ENCODE peak calls at places on chromosomes 2 and 18, in six cellular contexts. E is K562, W is A549, H is upper lobe of left lung, R is HepG2, V is GM12878. N is an unnamed sample.

GRCh38 chr2:147320148-147320547 is 524.7 kb upstream of the ACVR2A start:
- ATAC-seq in R (no peak), V (no peak), W (no peak), H (no peak), E (no peak), N (no peak)

GRCh38 chr18:5276947-5277346 is 18.6 kb downstream of the ZBTB14 start:
- ATAC-seq in E (no peak), R (no peak), V (no peak), H (no peak), W (no peak), N (no peak)

GRCh38 chr2:157508676-157509075 is 64.8 kb upstream of the CYTIP start:
- ATAC-seq in V (peak; percentile 34), H (peak; percentile 59), E (no peak), W (no peak), R (no peak), N (no peak)

GRCh38 chr2:195694553-195694952 is 37.5 kb downstream of the SLC39A10 start:
- ATAC-seq in W (no peak), R (no peak), E (peak; percentile 44), V (no peak), H (no peak), N (no peak)

GRCh38 chr2:163601377-163601776 is 134.4 kb downstream of the FIGN start:
- ATAC-seq in V (peak; percentile 77), E (no peak), W (no peak), H (no peak), R (no peak), N (no peak)

GRCh38 chr18:9743200-9744016 is 35.3 kb downstream of the RAB31 start:
- ATAC-seq in V (no peak), H (peak; percentile 47), W (peak; percentile 97), E (peak; percentile 93), R (peak; percentile 61), N (no peak)

GRCh38 chr2:226607379-226607778 is 192.2 kb downstream of the IRS1 start:
- ATAC-seq in R (no peak), E (no peak), H (peak; percentile 60), V (no peak), W (no peak), N (peak; percentile 13)

GRCh38 chr18:79717059-79717458 is 37.5 kb downstream of the CTDP1 start:
- ATAC-seq in V (no peak), W (no peak), H (peak; percentile 8), R (no peak), E (no peak), N (no peak)

GRCh38 chr2:154097823-154098398 is 226.2 kb downstream of the GALNT13 start:
- ATAC-seq in H (no peak), E (no peak), W (peak; percentile 43), R (no peak), V (no peak), N (no peak)

GRCh38 chr2:12303181-12304030 is 413.3 kb upstream of the TRIB2 start:
- ATAC-seq in W (peak; percentile 60), E (peak; percentile 53), V (peak; percentile 64), H (peak; percentile 28), R (no peak), N (no peak)

GRCh38 chr2:16126141-16126968 is 186.0 kb downstream of the MYCN start:
- ATAC-seq in E (no peak), V (no peak), R (no peak), H (no peak), W (no peak), N (no peak)

GRCh38 chr2:86482034-86482433 is 40.9 kb downstream of the KDM3A start:
- ATAC-seq in W (no peak), E (no peak), H (no peak), V (no peak), R (no peak), N (no peak)

GRCh38 chr2:30456106-30456505 is 9.1 kb downstream of the LCLAT1 start:
- ATAC-seq in V (peak; percentile 75), R (peak; percentile 48), E (peak; percentile 73), W (no peak), H (no peak), N (no peak)

GRCh38 chr2:133497261-133497893 is 70.9 kb downstream of the NCKAP5 start:
- ATAC-seq in H (no peak), W (no peak), R (no peak), V (no peak), E (no peak), N (no peak)

GRCh38 chr2:24883946-24884345 is 36.1 kb downstream of the ADCY3 start:
- ATAC-seq in W (no peak), R (no peak), E (no peak), H (no peak), V (no peak), N (peak; percentile 72)

GRCh38 chr2:236558999-236559978 is 10.3 kb upstream of the ACKR3 start:
- ATAC-seq in E (no peak), R (no peak), V (peak; percentile 86), H (no peak), W (no peak), N (no peak)

GRCh38 chr2:221999702-222000101 is 299.1 kb downstream of the PAX3 start:
- ATAC-seq in E (no peak), H (no peak), W (no peak), R (no peak), V (no peak), N (no peak)

GRCh38 chr2:119240311-119241204 is 16.9 kb downstream of the STEAP3 start:
- ATAC-seq in E (peak; percentile 67), V (no peak), H (peak; percentile 43), R (peak; percentile 13), W (peak; percentile 86), N (peak; percentile 54)

GRCh38 chr18:63457987-63458386 is 18.8 kb upstream of the SERPINB5 start:
- ATAC-seq in W (no peak), R (no peak), H (no peak), V (no peak), E (no peak), N (no peak)

GRCh38 chr2:172380436-172381274 is 46.7 kb upstream of the ITGA6 start:
- ATAC-seq in V (no peak), R (peak; percentile 67), W (no peak), E (no peak), H (peak; percentile 60), N (no peak)

GRCh38 chr2:166764702-166765101 is 123.6 kb upstream of the XIRP2 start:
- ATAC-seq in R (peak; percentile 31), H (no peak), V (no peak), W (no peak), E (no peak), N (no peak)

GRCh38 chr2:166765141-166765540 is 123.1 kb upstream of the XIRP2 start:
- ATAC-seq in E (no peak), R (peak; percentile 38), H (no peak), W (no peak), V (peak; percentile 12), N (no peak)

GRCh38 chr2:166766220-166766619 is 122.1 kb upstream of the XIRP2 start:
- ATAC-seq in W (no peak), V (no peak), R (peak; percentile 29), E (no peak), H (no peak), N (no peak)

GRCh38 chr2:166764216-166764615 is 124.1 kb upstream of the XIRP2 start:
- ATAC-seq in W (no peak), R (peak; percentile 70), V (peak; percentile 21), E (no peak), H (no peak), N (no peak)

DNA sequence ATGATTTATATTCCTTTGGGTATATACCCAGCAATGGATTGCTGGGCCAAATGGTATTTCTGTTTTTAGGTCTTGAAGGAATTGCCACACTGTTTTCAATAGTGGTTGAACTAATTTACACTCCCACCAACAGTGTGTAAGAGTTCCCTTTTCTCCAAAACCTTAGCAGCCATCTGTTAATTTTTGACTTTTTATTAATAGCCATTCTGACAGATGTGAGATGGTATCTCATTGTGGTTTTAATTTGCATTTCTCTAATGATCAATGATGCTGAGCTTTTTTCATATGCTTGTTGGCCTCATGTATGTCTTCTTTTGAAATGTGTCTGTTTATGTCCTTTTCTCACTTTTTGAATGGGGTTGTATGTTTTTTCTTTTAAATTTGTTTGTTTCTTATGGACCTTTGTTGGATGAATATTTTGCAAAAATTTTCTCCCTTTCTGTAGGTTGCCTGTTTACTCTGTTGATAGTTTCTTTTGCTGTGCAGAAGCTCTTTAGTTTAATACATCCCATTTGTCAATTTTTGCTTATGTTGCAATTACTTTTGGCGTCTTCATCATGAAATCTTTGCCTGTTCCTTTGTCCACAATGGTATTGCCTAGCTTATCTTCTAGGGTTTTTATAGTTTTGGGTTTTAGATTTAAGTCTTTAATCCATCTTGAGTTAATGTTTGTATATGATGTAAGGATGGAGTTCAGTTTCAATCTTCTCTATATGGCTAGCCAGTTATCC is 119.7 kb upstream of the XIRP2 start:
- ATAC-seq in H (no peak), E (no peak), W (no peak), R (no peak), V (peak; percentile 77), N (no peak)
- TF ChIP-seq CTCF in H (no peak), E (no peak), W (no peak), R (no peak), V (no peak), N (no peak)

DNA sequence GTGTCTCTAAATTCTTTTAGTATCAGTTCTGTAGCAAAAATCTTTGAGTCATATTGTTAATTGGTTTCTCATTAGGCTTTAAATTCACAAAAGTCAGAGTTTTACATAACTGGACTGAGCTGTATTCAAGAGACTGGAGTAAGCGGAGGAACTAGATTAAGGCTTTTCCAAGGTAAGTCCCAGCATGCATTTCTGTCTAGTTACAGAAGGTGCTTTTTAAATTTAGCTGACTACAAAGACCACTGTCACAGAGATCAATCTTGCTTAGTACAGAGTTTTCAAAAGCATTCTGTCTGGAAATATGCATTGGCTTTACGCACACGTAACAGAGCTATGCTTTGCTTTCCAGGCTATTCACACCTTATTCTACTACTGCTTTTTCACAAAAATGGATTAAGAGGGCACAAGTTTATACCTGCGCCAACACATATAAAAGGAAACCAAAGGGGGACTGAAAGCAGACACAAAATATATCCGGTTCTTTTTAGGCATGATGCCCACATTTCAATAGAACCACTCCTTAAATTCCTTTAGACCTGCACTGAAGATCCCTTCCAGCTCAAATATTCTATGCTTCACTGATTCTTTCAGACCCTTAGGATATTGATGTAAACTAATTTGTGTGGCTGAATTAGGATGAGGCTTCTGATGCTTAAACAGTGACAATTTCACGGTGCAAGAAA is 560.7 kb upstream of the CRIM1 start:
- ATAC-seq in H (no peak), W (no peak), R (no peak), E (no peak), V (no peak), N (no peak)
- TF ChIP-seq EP300 in H (no peak), W (no peak), R (no peak), E (no peak), V (no peak), N (no peak)

GRCh38 chr18:7568426-7568825 is 1.3 kb downstream of the PTPRM start:
- ATAC-seq in E (no peak), V (no peak), H (peak; percentile 18), R (peak; percentile 73), W (peak; percentile 43), N (no peak)

GRCh38 chr18:7567487-7568425 is 640 bp downstream of the PTPRM start:
- ATAC-seq in W (peak; percentile 62), V (peak; percentile 36), R (peak; percentile 72), H (peak; percentile 61), E (no peak), N (peak; percentile 21)

GRCh38 chr18:7566244-7566586 is 901 bp upstream of the PTPRM start:
- ATAC-seq in R (no peak), V (no peak), W (no peak), H (no peak), E (no peak), N (no peak)

GRCh38 chr18:7565677-7566076 is 1.4 kb upstream of the PTPRM start:
- ATAC-seq in E (no peak), V (no peak), H (no peak), R (no peak), W (no peak), N (no peak)

GRCh38 chr18:7566587-7567486 is at the start of gene PTPRM:
- ATAC-seq in W (peak; percentile 82), H (peak; percentile 95), V (peak; percentile 95), R (peak; percentile 79), E (peak; percentile 98), N (peak; percentile 95)
- TF ChIP-seq CTCF in W (peak; percentile 74), H (peak; percentile 96), V (peak; percentile 32), R (peak; percentile 43), E (no peak), N (peak; percentile 30)

GRCh38 chr2:99490088-99491065 is 560 bp upstream of the REV1 start:
- ATAC-seq in V (peak; percentile 89), W (peak; percentile 88), E (peak; percentile 89), R (peak; percentile 86), H (peak; percentile 96), N (peak; percentile 93)
- TF ChIP-seq EP300 in V (no peak), W (no peak), E (no peak), R (peak; percentile 23), H (no peak), N (no peak)

N was measured in gastroesophageal sphincter.